ENCODE peak calls at places on chromosomes 5 and 9, in ten cellular contexts. One of them, this sample, is unnamed.
A peak's percentile ranks its signal among the peaks of the same experiment; 100 is the strongest.

GRCh38 chr5:79133121-79133656 is 21.6 kb downstream of the BHMT start:
- DNase-seq in Peyer's patch: no peak
- DNase-seq in stomach: no peak
- DNase-seq in NB4: peak; percentile 63
- DNase-seq in IMR-90: peak; percentile 61
- DNase-seq in GM12891: no peak
- DNase-seq in endothelial cell of umbilical vein: peak; percentile 62
- DNase-seq in HepG2: peak; percentile 7
- DNase-seq in adrenal gland: no peak
- DNase-seq in erythroblast: peak; percentile 75
- DNase-seq in this sample: no peak

GRCh38 chr5:173592050-173592669 is 24.3 kb downstream of the BOD1 start:
- DNase-seq in adrenal gland: no peak
- DNase-seq in HepG2: no peak
- DNase-seq in NB4: peak; percentile 55
- DNase-seq in erythroblast: peak; percentile 75
- DNase-seq in GM12891: no peak
- DNase-seq in stomach: no peak
- DNase-seq in Peyer's patch: no peak
- DNase-seq in IMR-90: no peak
- DNase-seq in endothelial cell of umbilical vein: no peak
- DNase-seq in this sample: no peak

GRCh38 chr9:107280543-107280942 is 2.5 kb upstream of the RAD23B start:
- DNase-seq in GM12891: no peak
- DNase-seq in endothelial cell of umbilical vein: no peak
- DNase-seq in IMR-90: peak; percentile 52
- DNase-seq in stomach: no peak
- DNase-seq in adrenal gland: no peak
- DNase-seq in Peyer's patch: no peak
- DNase-seq in erythroblast: no peak
- DNase-seq in NB4: no peak
- DNase-seq in HepG2: no peak
- DNase-seq in this sample: no peak

GRCh38 chr5:14343376-14343775 is 200.2 kb downstream of the TRIO start:
- DNase-seq in endothelial cell of umbilical vein: no peak
- DNase-seq in erythroblast: no peak
- DNase-seq in Peyer's patch: no peak
- DNase-seq in NB4: peak; percentile 29
- DNase-seq in adrenal gland: no peak
- DNase-seq in stomach: no peak
- DNase-seq in IMR-90: no peak
- DNase-seq in GM12891: no peak
- DNase-seq in HepG2: no peak
- DNase-seq in this sample: no peak

GRCh38 chr5:153824909-153825308 is 213.8 kb downstream of the FAM114A2 start:
- DNase-seq in IMR-90: no peak
- DNase-seq in NB4: no peak
- DNase-seq in erythroblast: no peak
- DNase-seq in HepG2: no peak
- DNase-seq in stomach: no peak
- DNase-seq in adrenal gland: no peak
- DNase-seq in Peyer's patch: no peak
- DNase-seq in endothelial cell of umbilical vein: no peak
- DNase-seq in GM12891: no peak
- DNase-seq in this sample: no peak

GRCh38 chr5:147063971-147064370 is 170.9 kb upstream of the STK32A start:
- DNase-seq in endothelial cell of umbilical vein: no peak
- DNase-seq in GM12891: no peak
- DNase-seq in HepG2: no peak
- DNase-seq in IMR-90: no peak
- DNase-seq in Peyer's patch: no peak
- DNase-seq in NB4: no peak
- DNase-seq in adrenal gland: no peak
- DNase-seq in stomach: no peak
- DNase-seq in erythroblast: no peak
- DNase-seq in this sample: no peak

GRCh38 chr9:12060811-12061210 is 632.4 kb upstream of the TYRP1 start:
- DNase-seq in GM12891: no peak
- DNase-seq in stomach: no peak
- DNase-seq in HepG2: no peak
- DNase-seq in Peyer's patch: no peak
- DNase-seq in IMR-90: no peak
- DNase-seq in endothelial cell of umbilical vein: no peak
- DNase-seq in erythroblast: no peak
- DNase-seq in NB4: no peak
- DNase-seq in adrenal gland: peak; percentile 25
- DNase-seq in this sample: no peak

GRCh38 chr5:126062471-126062870 is 360.7 kb upstream of the GRAMD2B start:
- DNase-seq in Peyer's patch: no peak
- DNase-seq in stomach: no peak
- DNase-seq in IMR-90: no peak
- DNase-seq in endothelial cell of umbilical vein: no peak
- DNase-seq in NB4: no peak
- DNase-seq in adrenal gland: no peak
- DNase-seq in HepG2: no peak
- DNase-seq in GM12891: no peak
- DNase-seq in erythroblast: no peak
- DNase-seq in this sample: no peak

GRCh38 chr5:132675936-132676689 is 2.3 kb downstream of the IL4 start:
- DNase-seq in adrenal gland: no peak
- DNase-seq in IMR-90: no peak
- DNase-seq in erythroblast: no peak
- DNase-seq in GM12891: no peak
- DNase-seq in stomach: no peak
- DNase-seq in Peyer's patch: no peak
- DNase-seq in endothelial cell of umbilical vein: no peak
- DNase-seq in NB4: no peak
- DNase-seq in HepG2: no peak
- DNase-seq in this sample: no peak

GRCh38 chr9:131233989-131234388 is 42.3 kb downstream of the FAM78A start:
- DNase-seq in Peyer's patch: no peak
- DNase-seq in GM12891: no peak
- DNase-seq in NB4: no peak
- DNase-seq in IMR-90: no peak
- DNase-seq in erythroblast: peak; percentile 17
- DNase-seq in HepG2: no peak
- DNase-seq in stomach: no peak
- DNase-seq in adrenal gland: no peak
- DNase-seq in endothelial cell of umbilical vein: no peak
- DNase-seq in this sample: no peak

GRCh38 chr5:31921852-31922305 is 252.2 kb downstream of the GOLPH3 start:
- DNase-seq in Peyer's patch: no peak
- DNase-seq in NB4: no peak
- DNase-seq in GM12891: no peak
- DNase-seq in IMR-90: peak; percentile 49
- DNase-seq in erythroblast: no peak
- DNase-seq in HepG2: no peak
- DNase-seq in stomach: no peak
- DNase-seq in endothelial cell of umbilical vein: no peak
- DNase-seq in adrenal gland: no peak
- DNase-seq in this sample: no peak

GRCh38 chr9:109498195-109499060 is at the start of gene PTPN3:
- DNase-seq in adrenal gland: no peak
- DNase-seq in Peyer's patch: no peak
- DNase-seq in erythroblast: no peak
- DNase-seq in endothelial cell of umbilical vein: no peak
- DNase-seq in HepG2: no peak
- DNase-seq in stomach: peak; percentile 40
- DNase-seq in GM12891: no peak
- DNase-seq in IMR-90: no peak
- DNase-seq in NB4: no peak
- DNase-seq in this sample: no peak

GRCh38 chr9:115597330-115597729 is 479.4 kb upstream of the TNC start:
- DNase-seq in IMR-90: no peak
- DNase-seq in Peyer's patch: no peak
- DNase-seq in HepG2: no peak
- DNase-seq in stomach: no peak
- DNase-seq in endothelial cell of umbilical vein: no peak
- DNase-seq in erythroblast: no peak
- DNase-seq in adrenal gland: no peak
- DNase-seq in GM12891: no peak
- DNase-seq in NB4: no peak
- DNase-seq in this sample: no peak

GRCh38 chr5:140322751-140323731 is 20.1 kb upstream of the PFDN1 start:
- DNase-seq in endothelial cell of umbilical vein: peak; percentile 94
- DNase-seq in GM12891: no peak
- DNase-seq in stomach: peak; percentile 84
- DNase-seq in Peyer's patch: no peak
- DNase-seq in HepG2: peak; percentile 72
- DNase-seq in erythroblast: no peak
- DNase-seq in NB4: no peak
- DNase-seq in adrenal gland: peak; percentile 62
- DNase-seq in IMR-90: peak; percentile 98
- DNase-seq in this sample: peak; percentile 40

GRCh38 chr5:29218138-29218537 is 1975.3 kb upstream of the CDH6 start:
- DNase-seq in stomach: no peak
- DNase-seq in Peyer's patch: no peak
- DNase-seq in endothelial cell of umbilical vein: no peak
- DNase-seq in adrenal gland: no peak
- DNase-seq in HepG2: peak; percentile 2
- DNase-seq in GM12891: no peak
- DNase-seq in erythroblast: no peak
- DNase-seq in IMR-90: no peak
- DNase-seq in NB4: peak; percentile 6
- DNase-seq in this sample: no peak

GRCh38 chr5:124764992-124765611 is 18.7 kb upstream of the ZNF608 start:
- DNase-seq in NB4: no peak
- DNase-seq in erythroblast: no peak
- DNase-seq in GM12891: no peak
- DNase-seq in endothelial cell of umbilical vein: no peak
- DNase-seq in Peyer's patch: no peak
- DNase-seq in HepG2: peak; percentile 56
- DNase-seq in adrenal gland: no peak
- DNase-seq in IMR-90: no peak
- DNase-seq in stomach: no peak
- DNase-seq in this sample: no peak

DNA sequence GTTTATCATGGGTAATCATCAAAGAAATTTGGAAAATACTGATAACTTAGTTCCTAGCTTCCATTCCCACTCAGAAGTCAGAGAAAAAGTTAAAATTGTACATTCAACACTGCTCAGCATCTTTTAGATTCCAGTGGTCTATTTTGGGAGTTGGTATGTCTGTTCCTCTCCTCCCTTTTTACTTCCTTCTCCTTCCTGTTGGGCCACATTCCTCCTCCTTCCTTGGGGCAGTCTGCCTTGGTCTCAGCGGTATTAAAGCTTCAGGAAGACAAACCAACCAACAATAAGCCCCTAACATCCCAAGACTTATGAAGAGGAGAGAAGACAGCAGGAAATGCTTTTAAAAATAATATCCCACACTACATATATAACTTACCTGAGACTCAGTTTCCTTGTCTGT is 49.9 kb upstream of the SSBP2 start:
- DNase-seq in stomach: no peak
- DNase-seq in NB4: no peak
- DNase-seq in endothelial cell of umbilical vein: no peak
- DNase-seq in GM12891: no peak
- DNase-seq in Peyer's patch: no peak
- DNase-seq in IMR-90: no peak
- DNase-seq in HepG2: no peak
- DNase-seq in adrenal gland: no peak
- DNase-seq in erythroblast: no peak
- DNase-seq in this sample: no peak
- TF ChIP-seq POLR2A in stomach: no peak
- TF ChIP-seq POLR2A in NB4: no peak
- TF ChIP-seq POLR2A in endothelial cell of umbilical vein: no peak
- TF ChIP-seq POLR2A in GM12891: no peak
- TF ChIP-seq POLR2A in Peyer's patch: no peak
- TF ChIP-seq POLR2A in IMR-90: no peak
- TF ChIP-seq POLR2A in HepG2: no peak
- TF ChIP-seq POLR2A in adrenal gland: no peak
- TF ChIP-seq POLR2A in erythroblast: no peak
- TF ChIP-seq POLR2A in this sample: no peak

GRCh38 chr5:120463991-120464626 is at the start of gene PRR16:
- DNase-seq in stomach: peak; percentile 28
- DNase-seq in erythroblast: peak; percentile 51
- DNase-seq in IMR-90: peak; percentile 73
- DNase-seq in adrenal gland: peak; percentile 34
- DNase-seq in Peyer's patch: peak; percentile 24
- DNase-seq in endothelial cell of umbilical vein: peak; percentile 62
- DNase-seq in NB4: peak; percentile 30
- DNase-seq in HepG2: no peak
- DNase-seq in GM12891: peak; percentile 42
- DNase-seq in this sample: peak; percentile 46
- TF ChIP-seq POLR2A in stomach: no peak
- TF ChIP-seq POLR2A in erythroblast: no peak
- TF ChIP-seq POLR2A in IMR-90: no peak
- TF ChIP-seq POLR2A in adrenal gland: no peak
- TF ChIP-seq POLR2A in Peyer's patch: no peak
- TF ChIP-seq POLR2A in endothelial cell of umbilical vein: no peak
- TF ChIP-seq POLR2A in NB4: no peak
- TF ChIP-seq POLR2A in HepG2: no peak
- TF ChIP-seq POLR2A in GM12891: no peak
- TF ChIP-seq POLR2A in this sample: no peak

GRCh38 chr5:59716029-59716428 is 177.5 kb downstream of the PDE4D start:
- DNase-seq in IMR-90: no peak
- DNase-seq in adrenal gland: no peak
- DNase-seq in GM12891: no peak
- DNase-seq in endothelial cell of umbilical vein: no peak
- DNase-seq in erythroblast: no peak
- DNase-seq in Peyer's patch: no peak
- DNase-seq in HepG2: no peak
- DNase-seq in stomach: no peak
- DNase-seq in NB4: no peak
- DNase-seq in this sample: peak; percentile 13
- TF ChIP-seq POLR2A in IMR-90: no peak
- TF ChIP-seq POLR2A in adrenal gland: no peak
- TF ChIP-seq POLR2A in GM12891: no peak
- TF ChIP-seq POLR2A in endothelial cell of umbilical vein: no peak
- TF ChIP-seq POLR2A in erythroblast: no peak
- TF ChIP-seq POLR2A in Peyer's patch: no peak
- TF ChIP-seq POLR2A in HepG2: no peak
- TF ChIP-seq POLR2A in stomach: no peak
- TF ChIP-seq POLR2A in NB4: no peak
- TF ChIP-seq POLR2A in this sample: no peak

DNA sequence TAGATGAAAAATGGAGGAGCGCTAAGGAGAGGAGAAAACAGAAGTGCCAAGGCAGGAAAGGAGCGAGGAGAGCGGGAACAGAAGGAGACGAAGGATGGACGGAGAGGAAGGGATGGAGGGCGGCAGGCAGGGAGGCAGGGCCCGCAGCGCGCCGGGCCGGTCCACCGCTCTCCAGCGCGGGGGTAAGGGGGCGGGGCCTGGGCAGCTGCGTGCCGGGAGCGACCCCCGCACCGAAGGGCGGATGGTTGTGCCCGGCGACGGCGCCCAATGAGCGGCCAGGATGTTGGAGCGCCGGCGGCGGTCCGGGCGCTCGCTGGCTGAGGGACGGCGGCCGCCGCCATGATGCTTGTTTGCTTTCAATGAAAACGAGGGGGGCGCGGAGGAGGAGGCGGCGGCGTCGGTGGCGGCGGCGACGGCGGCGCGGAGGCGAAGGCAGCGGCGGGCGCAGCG is at the start of gene CNOT6:
- DNase-seq in IMR-90: peak; percentile 93
- DNase-seq in stomach: peak; percentile 94
- DNase-seq in Peyer's patch: peak; percentile 91
- DNase-seq in adrenal gland: peak; percentile 93
- DNase-seq in HepG2: peak; percentile 80
- DNase-seq in GM12891: peak; percentile 98
- DNase-seq in erythroblast: peak; percentile 99
- DNase-seq in NB4: peak; percentile 96
- DNase-seq in endothelial cell of umbilical vein: peak; percentile 93
- DNase-seq in this sample: peak; percentile 93
- TF ChIP-seq POLR2A in IMR-90: peak; percentile 44
- TF ChIP-seq POLR2A in stomach: no peak
- TF ChIP-seq POLR2A in Peyer's patch: no peak
- TF ChIP-seq POLR2A in adrenal gland: no peak
- TF ChIP-seq POLR2A in HepG2: peak; percentile 76
- TF ChIP-seq POLR2A in GM12891: peak; percentile 44
- TF ChIP-seq POLR2A in erythroblast: peak; percentile 52
- TF ChIP-seq POLR2A in NB4: peak; percentile 38
- TF ChIP-seq POLR2A in endothelial cell of umbilical vein: no peak
- TF ChIP-seq POLR2A in this sample: no peak

This sample was measured in ovary.